ENCODE peak calls at places on chromosomes 1 and 21, in four cellular contexts. I is SK-N-SH; Q is stimulated activated CD4-positive, alpha-beta T cell treated with anti-CD3 and anti-CD28 coated beads, Interleukin-2, amount 100 ng/mL, for 48 hours; Y is hippocampal formation. G is an unnamed sample.

GRCh38 chr1:205374205-205375078 is 17.7 kb upstream of the KLHDC8A start:
- DNase-seq in I (no peak), Q (no peak), Y (no peak), G (no peak)

GRCh38 chr1:16076003-16076870 is 2.8 kb upstream of the FAM131C start:
- DNase-seq in I (no peak), Q (no peak), Y (no peak), G (no peak)

GRCh38 chr1:28329395-28330153 is 734 bp downstream of the MED18 start:
- DNase-seq in I (peak; percentile 28), Q (peak; percentile 50), Y (no peak), G (peak; percentile 78)

GRCh38 chr1:28249013-28249870 is 10.1 kb upstream of the SESN2 start:
- DNase-seq in I (peak; percentile 31), Q (no peak), Y (no peak), G (no peak)

GRCh38 chr1:151282883-151283725 is 1.0 kb downstream of the ZNF687 start:
- DNase-seq in I (peak; percentile 75), Q (no peak), Y (no peak), G (no peak)

GRCh38 chr1:214824758-214825157 is 221.8 kb downstream of the CENPF start:
- DNase-seq in I (no peak), Q (no peak), Y (no peak), G (no peak)

GRCh38 chr1:7299329-7299799 is 471.7 kb upstream of the VAMP3 start:
- DNase-seq in I (no peak), Q (no peak), Y (peak; percentile 23), G (no peak)

GRCh38 chr1:170309389-170310013 is 163.7 kb downstream of the NTMT2 start:
- DNase-seq in I (peak; percentile 1), Q (no peak), Y (no peak), G (no peak)

GRCh38 chr1:101410048-101410878 is 173.4 kb downstream of the S1PR1 start:
- DNase-seq in I (no peak), Q (no peak), Y (no peak), G (no peak)

GRCh38 chr21:37253991-37254390 is 13.1 kb downstream of the VPS26C start:
- DNase-seq in I (no peak), Q (no peak), Y (no peak), G (no peak)

GRCh38 chr1:230581446-230582079 is 60.7 kb upstream of the COG2 start:
- DNase-seq in I (no peak), Q (no peak), Y (no peak), G (no peak)

GRCh38 chr1:44976252-44976651 is 10.1 kb downstream of the EIF2B3 start:
- DNase-seq in I (no peak), Q (no peak), Y (no peak), G (no peak)

GRCh38 chr1:173330149-173330951 is 123.2 kb upstream of the TNFSF4 start:
- DNase-seq in I (no peak), Q (no peak), Y (no peak), G (no peak)

GRCh38 chr1:6880951-6881690 is 95.9 kb downstream of the CAMTA1 start:
- DNase-seq in I (no peak), Q (no peak), Y (no peak), G (no peak)

GRCh38 chr1:200631375-200631774 is 10.8 kb upstream of the KIF14 start:
- DNase-seq in I (no peak), Q (no peak), Y (no peak), G (no peak)

GRCh38 chr1:161091093-161091492 is 1.7 kb upstream of the NECTIN4 start:
- DNase-seq in I (no peak), Q (no peak), Y (no peak), G (no peak)

G was measured in stimulated activated effector memory CD8-positive, alpha-beta T cell treated with anti-CD3 and anti-CD28 coated beads, Interleukin-12 subunit alpha, Interleukin-12 subunit beta, amount 100 ng/mL, for 72 hours.